ENCODE peak calls at places on chromosomes 3 and 15, in six cellular contexts. Y is adrenal gland; K is pancreas; M is tibial artery; G is prostate gland; N is CD8-positive, alpha-beta memory T cell. J is an unnamed sample.
A peak's percentile ranks its signal among the peaks of the same experiment; 100 is the strongest.

GRCh38 chr3:126126292-126126691 is 42.4 kb upstream of the SLC41A3 start:
- DNase-seq in M (peak; percentile 11), K (peak; percentile 4), G (no peak), N (peak; percentile 22), Y (peak; percentile 0), J (no peak)

GRCh38 chr3:141094851-141095545 is 43.9 kb downstream of the SPSB4 start:
- DNase-seq in G (no peak), K (no peak), N (no peak), M (peak; percentile 73), Y (peak; percentile 23), J (no peak)

GRCh38 chr15:77532067-77532710 is 100.5 kb downstream of the LINGO1 start:
- DNase-seq in N (no peak), Y (no peak), M (no peak), G (no peak), K (no peak), J (no peak)

GRCh38 chr3:13718000-13718399 is 161.9 kb downstream of the WNT7A start:
- DNase-seq in M (no peak), N (no peak), G (no peak), Y (no peak), K (peak; percentile 0), J (no peak)

GRCh38 chr3:141253811-141254210 is 22.2 kb downstream of the PXYLP1 start:
- DNase-seq in G (no peak), Y (no peak), K (no peak), M (no peak), N (no peak), J (no peak)

GRCh38 chr15:90790561-90790960 is 73.4 kb downstream of the BLM start:
- DNase-seq in K (no peak), M (no peak), Y (no peak), N (no peak), G (no peak), J (no peak)

GRCh38 chr15:38531509-38531908 is 33.1 kb downstream of the RASGRP1 start:
- DNase-seq in Y (peak; percentile 66), K (no peak), G (no peak), M (no peak), N (no peak), J (no peak)

GRCh38 chr3:48684480-48685143 is 1.1 kb downstream of the NCKIPSD start:
- DNase-seq in M (no peak), K (no peak), N (no peak), Y (peak; percentile 57), G (no peak), J (no peak)

GRCh38 chr15:57364282-57365007 is 11.9 kb upstream of the CGNL1 start:
- DNase-seq in N (no peak), G (no peak), Y (no peak), M (no peak), K (no peak), J (no peak)

GRCh38 chr3:108959017-108959416 is 5.3 kb upstream of the GUCA1C start:
- DNase-seq in M (no peak), Y (no peak), K (no peak), N (no peak), G (no peak), J (no peak)

GRCh38 chr3:17469520-17469919 is 272.9 kb downstream of the TBC1D5 start:
- DNase-seq in Y (no peak), N (no peak), K (no peak), M (no peak), G (no peak), J (no peak)

DNA sequence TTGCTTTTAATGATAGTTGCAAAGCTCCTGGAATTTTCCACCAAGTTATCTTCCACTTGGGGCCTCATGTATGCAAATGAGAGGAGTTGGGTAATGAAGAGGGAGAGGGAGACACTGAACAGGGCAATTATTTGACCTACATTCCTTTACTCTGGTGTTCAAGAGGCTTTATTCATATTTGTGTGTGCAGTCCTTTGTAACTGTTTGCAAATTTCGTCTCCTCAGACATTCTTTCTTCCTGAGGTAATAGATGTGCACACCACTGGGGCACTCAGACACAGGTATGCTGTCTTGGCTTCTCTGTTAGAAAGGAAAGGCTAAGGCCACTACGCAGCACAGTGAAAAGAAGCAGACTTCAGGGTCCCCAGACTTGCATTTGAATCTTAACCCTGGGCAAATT is 189.7 kb upstream of the IL12A start:
- DNase-seq in K (no peak), Y (no peak), N (no peak), M (no peak), G (no peak), J (no peak)
- H3K27ac ChIP-seq in K (no peak overlapping the region), Y (no peak overlapping the region), N (no peak overlapping the region), M (peak overlapping the region; percentile 87), G (no peak overlapping the region), J (no peak overlapping the region)

DNA sequence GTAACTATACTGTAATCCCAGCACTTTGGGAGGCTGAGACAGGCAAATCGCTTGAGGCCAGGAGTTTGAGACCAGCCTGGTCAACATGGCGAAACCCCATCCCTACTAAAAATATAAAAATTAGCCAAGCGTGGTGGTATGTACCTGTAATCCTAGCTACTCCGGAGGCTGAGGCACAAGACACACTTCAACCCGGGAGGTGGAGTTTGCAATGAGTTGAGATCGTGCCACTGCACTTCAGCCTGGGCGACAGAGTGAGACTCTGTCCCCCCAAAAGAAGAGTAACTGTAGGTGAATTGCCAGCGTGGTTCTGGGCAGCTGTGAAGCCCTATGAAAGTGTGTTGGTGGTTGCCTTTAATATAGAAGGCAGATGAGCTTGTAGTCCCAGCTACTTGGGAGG is 95.9 kb downstream of the SLCO3A1 start:
- DNase-seq in K (no peak), M (no peak), G (no peak), Y (no peak), N (no peak), J (no peak)
- H3K4me1 ChIP-seq in K (no peaks in the 10 kb centered on the region), M (peaks cover 25% of the 10 kb centered on the region), G (peaks cover 12% of the 10 kb centered on the region), Y (peaks cover 32% of the 10 kb centered on the region), N (peaks cover 3% of the 10 kb centered on the region), J (peaks cover 22% of the 10 kb centered on the region)

GRCh38 chr3:186454881-186455703 is 89.1 kb downstream of the CRYGS start:
- DNase-seq in N (no peak), Y (no peak), G (no peak), K (no peak), M (no peak), J (no peak)

GRCh38 chr3:186461141-186461540 is 83.0 kb downstream of the CRYGS start:
- DNase-seq in N (no peak), K (no peak), Y (no peak), M (no peak), G (no peak), J (no peak)

GRCh38 chr3:186458306-186459107 is 85.7 kb downstream of the CRYGS start:
- DNase-seq in M (no peak), Y (no peak), K (no peak), G (no peak), N (no peak), J (no peak)

GRCh38 chr3:186456636-186457265 is 87.4 kb downstream of the CRYGS start:
- DNase-seq in N (no peak), M (no peak), Y (no peak), K (no peak), G (no peak), J (no peak)

GRCh38 chr3:186459108-186459467 is 85.1 kb downstream of the CRYGS start:
- DNase-seq in K (no peak), M (no peak), Y (peak; percentile 20), N (no peak), G (no peak), J (no peak)
- H3K27ac ChIP-seq in K (no peak overlapping the region), M (no peak overlapping the region), Y (no peak overlapping the region), N (no peak overlapping the region), G (no peak overlapping the region), J (no peak overlapping the region)

GRCh38 chr3:188047536-188047935 is 106.4 kb upstream of the LPP start:
- DNase-seq in Y (no peak), G (no peak), N (no peak), K (no peak), M (no peak), J (no peak)

GRCh38 chr3:188052229-188052965 is 101.6 kb upstream of the LPP start:
- DNase-seq in M (peak; percentile 93), G (peak; percentile 66), N (no peak), Y (peak; percentile 95), K (peak; percentile 46), J (no peak)

GRCh38 chr3:188051801-188052228 is 102.1 kb upstream of the LPP start:
- DNase-seq in K (no peak), N (no peak), G (no peak), Y (peak; percentile 73), M (peak; percentile 64), J (no peak)

GRCh38 chr3:188052966-188053340 is 101.0 kb upstream of the LPP start:
- DNase-seq in G (peak; percentile 35), N (no peak), K (no peak), M (no peak), Y (no peak), J (no peak)

DNA sequence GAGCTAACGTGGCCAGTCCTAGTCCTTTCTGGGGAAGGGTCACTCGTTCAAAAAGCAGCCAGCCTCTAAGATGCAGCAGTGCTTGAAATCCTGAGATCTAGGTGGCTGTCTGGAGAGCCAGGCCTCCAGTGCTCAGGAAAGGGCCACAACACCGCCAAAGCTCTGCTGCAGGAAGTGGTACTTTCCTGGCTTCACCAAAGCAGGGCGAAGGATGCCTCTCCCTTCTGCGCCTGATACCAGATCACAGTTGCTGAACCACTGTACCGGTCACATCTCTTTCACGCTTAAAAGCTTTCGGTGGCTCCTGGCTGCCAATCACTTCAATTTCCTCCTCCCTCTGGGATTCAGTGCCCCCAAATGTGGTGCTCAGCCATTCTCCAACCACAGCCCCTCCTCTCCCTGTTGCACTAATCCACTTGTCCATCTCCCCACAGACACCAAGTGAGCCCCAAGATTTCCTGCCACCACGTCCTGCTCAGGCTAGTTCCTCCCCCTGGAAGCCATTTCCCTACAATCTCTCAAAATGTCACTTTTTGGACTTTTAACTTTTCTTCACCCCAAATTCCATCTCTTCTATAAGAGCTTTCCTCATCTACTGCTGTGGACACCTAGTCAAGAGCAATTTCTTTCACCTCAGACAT is 103.9 kb upstream of the LPP start:
- DNase-seq in M (no peak), N (peak; percentile 47), Y (no peak), K (no peak), G (no peak), J (peak; percentile 11)
- H3K4me1 ChIP-seq in M (peaks cover 31% of the 10 kb centered on the region), N (peaks cover 15% of the 10 kb centered on the region), Y (peaks cover 22% of the 10 kb centered on the region), K (peaks cover 10% of the 10 kb centered on the region), G (peaks cover 9% of the 10 kb centered on the region), J (peaks cover 9% of the 10 kb centered on the region)